ENCODE peak calls at places on chromosomes 6 and 20, in eight cellular contexts. W is CD8-positive, alpha-beta memory T cell; Q is adrenal gland; G is mammary epithelial cell; S is choroid plexus epithelial cell; M is HFF-Myc; A is heart left ventricle; T is GM12865. F is an unnamed sample.

GRCh38 chr6:20340459-20340858 is 61.2 kb upstream of the E2F3 start:
- DNase-seq in W (no peak), Q (no peak), G (no peak), S (no peak), M (no peak), A (no peak), T (peak), F (no peak)

GRCh38 chr6:93779086-93779858 is 359.9 kb upstream of the EPHA7 start:
- DNase-seq in W (no peak), Q (no peak), G (no peak), S (peak), M (no peak), A (peak), T (no peak), F (no peak)

GRCh38 chr20:36202891-36203338 is 33.4 kb upstream of the AAR2 start:
- DNase-seq in W (peak), Q (peak), G (peak), S (peak), M (peak), A (peak), T (peak), F (peak)

GRCh38 chr6:112188906-112189305 is 65.5 kb downstream of the LAMA4 start:
- DNase-seq in W (no peak), Q (no peak), G (no peak), S (peak), M (peak), A (no peak), T (no peak), F (peak)

GRCh38 chr20:59412896-59413295 is 112.5 kb downstream of the EDN3 start:
- DNase-seq in W (no peak), Q (no peak), G (no peak), S (no peak), M (no peak), A (no peak), T (no peak), F (no peak)

GRCh38 chr20:24461848-24462247 is 7.6 kb upstream of the SYNDIG1 start:
- DNase-seq in W (no peak), Q (no peak), G (no peak), S (no peak), M (no peak), A (no peak), T (no peak), F (no peak)

GRCh38 chr6:169112483-169113320 is 140.9 kb downstream of the THBS2 start:
- DNase-seq in W (no peak), Q (no peak), G (no peak), S (no peak), M (no peak), A (no peak), T (peak), F (no peak)

GRCh38 chr6:159654483-159655098 is 38.5 kb downstream of the SOD2 start:
- DNase-seq in W (no peak), Q (no peak), G (peak), S (peak), M (peak), A (no peak), T (peak), F (no peak)

GRCh38 chr20:24066075-24066700 is 77.6 kb upstream of the GGTLC1 start:
- DNase-seq in W (no peak), Q (no peak), G (no peak), S (no peak), M (no peak), A (no peak), T (no peak), F (no peak)

GRCh38 chr6:169897601-169898358 is 146.4 kb downstream of the ERMARD start:
- DNase-seq in W (no peak), Q (no peak), G (no peak), S (no peak), M (no peak), A (no peak), T (no peak), F (no peak)

GRCh38 chr6:167662881-167663205 is 163.9 kb upstream of the AFDN start:
- DNase-seq in W (no peak), Q (no peak), G (no peak), S (no peak), M (no peak), A (no peak), T (no peak), F (no peak)

GRCh38 chr20:5973172-5973571 is 22.7 kb downstream of the MCM8 start:
- DNase-seq in W (no peak), Q (no peak), G (peak), S (peak), M (no peak), A (no peak), T (no peak), F (no peak)

GRCh38 chr6:52493669-52494068 is 73.5 kb downstream of the EFHC1 start:
- DNase-seq in W (no peak), Q (no peak), G (no peak), S (peak), M (no peak), A (no peak), T (peak), F (no peak)

GRCh38 chr6:132062626-132063025 is 111.5 kb upstream of the CCN2 start:
- DNase-seq in W (no peak), Q (no peak), G (no peak), S (peak), M (no peak), A (no peak), T (no peak), F (no peak)

GRCh38 chr6:141290871-141291270 is 841.9 kb upstream of the GJE1 start:
- DNase-seq in W (no peak), Q (no peak), G (no peak), S (no peak), M (no peak), A (no peak), T (no peak), F (no peak)

GRCh38 chr20:56554869-56555268 is 21.8 kb downstream of the FAM209B start:
- DNase-seq in W (no peak), Q (peak), G (peak), S (peak), M (peak), A (peak), T (peak), F (peak)

GRCh38 chr6:16803294-16804006 is 42.2 kb upstream of the ATXN1 start:
- DNase-seq in W (no peak), Q (peak), G (no peak), S (peak), M (no peak), A (peak), T (no peak), F (peak)

DNA sequence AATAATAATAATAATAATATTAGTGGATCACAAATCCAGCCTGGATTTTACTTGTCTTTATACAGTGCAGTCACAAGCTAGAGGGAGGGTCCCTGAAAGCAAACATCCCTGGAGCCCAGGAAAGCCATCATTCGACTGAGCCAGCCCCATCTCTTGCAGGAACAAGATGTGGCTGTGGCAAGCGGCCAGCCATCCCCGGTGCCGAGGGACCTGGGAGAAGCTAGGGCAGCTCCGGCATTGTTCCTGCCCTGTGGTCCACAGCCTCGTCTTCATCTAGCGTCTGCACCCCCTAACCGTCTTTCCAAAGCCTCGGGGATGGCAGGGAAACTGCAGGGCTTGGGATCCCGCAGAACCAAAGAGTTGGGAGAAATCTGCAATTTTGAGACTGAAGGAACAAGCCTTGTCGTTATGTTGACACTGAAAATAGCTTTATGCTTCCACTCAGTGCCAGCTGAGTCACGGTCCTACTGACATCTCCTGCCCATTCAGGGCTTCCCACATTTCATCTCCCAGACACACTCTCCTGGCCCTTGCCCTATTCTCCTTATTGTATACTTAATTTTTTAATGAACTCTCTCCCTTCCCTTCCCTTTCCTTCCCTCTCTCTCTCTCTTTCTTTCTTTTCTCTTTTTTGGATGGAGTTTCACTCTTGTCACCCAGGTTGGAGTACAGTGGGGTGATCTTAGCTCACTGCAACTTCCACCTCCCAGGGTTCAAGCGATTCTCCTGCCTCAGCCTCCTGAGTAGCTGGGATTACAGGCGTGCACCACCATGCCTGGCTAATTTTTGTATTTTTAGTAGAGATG is 62.5 kb upstream of the ZNFX1 start:
- DNase-seq in W (no peak), Q (no peak), G (no peak), S (no peak), M (no peak), A (no peak), T (no peak), F (no peak)
- H3K4me3 ChIP-seq in W (no peak), Q (no peak), G (no peak), S (no peak), M (no peak), A (no peak), T (no peak), F (no peak)

GRCh38 chr6:15659181-15659580 is 3.6 kb downstream of the DTNBP1 start:
- DNase-seq in W (no peak), Q (no peak), G (no peak), S (no peak), M (no peak), A (no peak), T (no peak), F (no peak)
- H3K4me3 ChIP-seq in W (no peak), Q (no peak), G (no peak), S (no peak), M (no peak), A (no peak), T (no peak), F (no peak)

GRCh38 chr6:33191383-33192104 is 723 bp downstream of the COL11A2 start:
- DNase-seq in W (no peak), Q (no peak), G (no peak), S (no peak), M (no peak), A (no peak), T (no peak), F (no peak)

GRCh38 chr6:33190504-33191107 is 1.7 kb downstream of the COL11A2 start:
- DNase-seq in W (no peak), Q (no peak), G (no peak), S (no peak), M (no peak), A (no peak), T (no peak), F (no peak)

GRCh38 chr6:33192671-33193602 is 670 bp upstream of the COL11A2 start:
- DNase-seq in W (peak), Q (peak), G (no peak), S (no peak), M (no peak), A (no peak), T (no peak), F (peak)

GRCh38 chr6:33193619-33194018 is 1.4 kb upstream of the COL11A2 start:
- DNase-seq in W (no peak), Q (no peak), G (no peak), S (no peak), M (no peak), A (no peak), T (no peak), F (no peak)

DNA sequence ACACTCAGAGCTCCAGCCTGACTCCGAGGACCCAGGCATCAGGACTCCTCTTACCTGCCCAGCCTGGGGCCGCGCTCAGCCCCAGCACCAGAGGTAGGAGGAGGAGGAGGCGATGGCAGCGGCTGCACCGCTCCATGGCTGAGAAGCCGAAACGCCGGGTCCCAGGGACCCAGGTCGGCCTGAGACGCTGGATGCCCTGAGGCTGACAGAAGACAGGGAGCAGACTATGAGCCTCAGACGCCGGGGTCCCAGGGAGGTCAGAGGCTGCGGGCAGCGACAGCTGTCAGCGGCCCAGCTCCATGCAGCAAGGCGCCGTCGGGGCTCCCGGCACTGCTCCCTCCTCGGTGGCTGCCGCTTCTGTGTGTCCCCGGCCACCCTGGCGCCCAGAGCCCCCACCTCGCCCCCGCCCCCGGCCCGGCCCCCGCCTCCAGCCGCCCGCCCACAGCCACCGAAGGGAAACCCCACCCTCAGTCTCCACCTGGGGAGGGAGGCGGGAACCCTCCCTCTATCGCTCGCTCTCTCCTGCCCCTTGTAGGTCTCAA is at the start of gene COL11A2:
- DNase-seq in W (no peak), Q (no peak), G (no peak), S (no peak), M (no peak), A (no peak), T (no peak), F (no peak)
- H3K4me3 ChIP-seq in W (peak), Q (no peak), G (no peak), S (peak), M (peak), A (peak), T (no peak), F (peak)

GRCh38 chr6:40573221-40573620 is 13.9 kb downstream of the LRFN2 start:
- DNase-seq in W (no peak), Q (no peak), G (no peak), S (no peak), M (no peak), A (no peak), T (peak), F (no peak)
- H3K4me3 ChIP-seq in W (no peak), Q (no peak), G (no peak), S (no peak), M (no peak), A (no peak), T (no peak), F (no peak)

DNA sequence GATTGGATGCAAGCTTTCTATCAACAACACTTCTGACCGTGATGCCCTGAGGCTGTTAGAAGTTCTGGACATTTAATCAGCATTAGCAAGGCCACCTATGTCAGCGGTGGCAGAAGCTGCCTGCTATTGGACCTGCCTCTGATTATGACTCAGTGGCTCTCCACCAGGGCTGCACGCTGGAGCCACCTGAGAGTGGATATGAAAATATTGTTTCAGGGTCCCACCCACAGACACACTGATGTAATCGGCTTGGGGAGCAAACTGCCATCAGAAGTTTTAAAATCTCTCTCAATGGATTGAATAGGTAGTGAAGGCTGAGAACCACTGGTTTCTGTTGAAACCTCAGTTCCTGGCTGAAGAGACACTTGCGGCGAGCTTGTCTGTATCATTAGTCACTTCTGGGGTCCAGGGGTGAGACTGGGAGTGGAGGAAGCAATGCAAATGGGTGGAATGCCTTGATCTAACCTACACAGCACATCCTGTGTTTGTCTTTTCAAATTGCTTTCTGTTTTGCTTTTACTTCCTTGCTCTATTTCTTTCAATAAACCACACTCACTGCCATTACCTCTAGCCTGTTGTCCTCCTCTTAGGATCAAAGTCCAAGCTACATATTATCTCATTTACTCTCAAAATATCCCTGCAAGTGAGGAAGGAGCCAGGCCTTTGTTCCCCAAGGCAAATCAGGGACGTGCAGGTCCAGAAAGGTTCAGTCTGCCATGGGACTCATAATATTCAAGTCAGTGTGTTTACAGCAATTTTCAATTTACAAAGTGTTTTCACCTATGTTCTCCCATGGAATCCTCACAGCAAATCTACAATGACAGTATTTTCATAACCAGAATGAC is 4.2 kb downstream of the CLIC5 start:
- DNase-seq in W (peak), Q (peak), G (no peak), S (peak), M (no peak), A (peak), T (peak), F (no peak)
- H3K4me3 ChIP-seq in W (peak), Q (no peak), G (no peak), S (no peak), M (no peak), A (peak), T (peak), F (no peak)

GRCh38 chr6:34532230-34532629 is 23.9 kb downstream of the SPDEF start:
- DNase-seq in W (no peak), Q (no peak), G (no peak), S (no peak), M (no peak), A (no peak), T (no peak), F (no peak)
- H3K4me3 ChIP-seq in W (no peak), Q (no peak), G (no peak), S (peak), M (no peak), A (peak), T (no peak), F (no peak)

GRCh38 chr6:85450578-85450884 is 648 bp downstream of the NT5E start:
- DNase-seq in W (no peak), Q (no peak), G (no peak), S (peak), M (no peak), A (no peak), T (no peak), F (no peak)
- H3K4me3 ChIP-seq in W (peak), Q (no peak), G (peak), S (peak), M (peak), A (peak), T (peak), F (peak)

DNA sequence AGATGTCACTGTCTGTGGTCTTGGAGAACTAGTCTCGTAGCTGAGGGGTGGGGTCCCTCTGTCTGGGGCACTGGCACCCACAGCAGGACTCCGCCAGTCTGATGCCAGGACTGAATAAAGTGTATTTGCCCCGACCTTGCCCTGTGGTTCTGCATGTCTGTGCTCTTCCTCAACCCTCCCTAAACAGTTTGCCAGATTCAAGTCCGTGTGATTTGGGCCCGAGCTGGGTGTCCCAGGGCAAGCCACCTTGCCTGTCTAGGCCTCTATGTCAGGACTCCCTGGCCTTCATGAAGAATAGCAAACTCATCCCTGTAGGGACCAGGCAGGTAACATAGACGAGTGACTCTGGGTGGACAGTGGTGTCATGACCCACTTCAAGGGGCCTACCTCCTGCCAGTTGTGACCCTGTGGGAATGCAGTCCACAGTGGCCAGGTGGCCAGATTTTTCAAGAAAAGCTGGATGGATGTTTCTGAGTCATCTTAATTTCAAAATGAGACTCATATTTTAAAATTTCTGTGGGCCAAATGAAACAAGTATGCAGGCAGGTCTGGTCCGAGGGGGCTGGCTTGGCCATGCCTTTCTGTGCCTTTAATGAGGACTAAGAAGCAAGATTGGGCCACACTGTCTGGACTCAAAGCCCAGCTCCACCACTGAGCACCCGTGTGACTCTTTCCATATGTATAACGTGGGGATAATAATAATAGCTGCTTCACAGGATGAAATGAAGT is 3.4 kb downstream of the SOX12 start:
- DNase-seq in W (no peak), Q (peak), G (no peak), S (no peak), M (no peak), A (no peak), T (no peak), F (no peak)
- H3K4me3 ChIP-seq in W (no peak), Q (no peak), G (no peak), S (peak), M (peak), A (no peak), T (no peak), F (no peak)

DNA sequence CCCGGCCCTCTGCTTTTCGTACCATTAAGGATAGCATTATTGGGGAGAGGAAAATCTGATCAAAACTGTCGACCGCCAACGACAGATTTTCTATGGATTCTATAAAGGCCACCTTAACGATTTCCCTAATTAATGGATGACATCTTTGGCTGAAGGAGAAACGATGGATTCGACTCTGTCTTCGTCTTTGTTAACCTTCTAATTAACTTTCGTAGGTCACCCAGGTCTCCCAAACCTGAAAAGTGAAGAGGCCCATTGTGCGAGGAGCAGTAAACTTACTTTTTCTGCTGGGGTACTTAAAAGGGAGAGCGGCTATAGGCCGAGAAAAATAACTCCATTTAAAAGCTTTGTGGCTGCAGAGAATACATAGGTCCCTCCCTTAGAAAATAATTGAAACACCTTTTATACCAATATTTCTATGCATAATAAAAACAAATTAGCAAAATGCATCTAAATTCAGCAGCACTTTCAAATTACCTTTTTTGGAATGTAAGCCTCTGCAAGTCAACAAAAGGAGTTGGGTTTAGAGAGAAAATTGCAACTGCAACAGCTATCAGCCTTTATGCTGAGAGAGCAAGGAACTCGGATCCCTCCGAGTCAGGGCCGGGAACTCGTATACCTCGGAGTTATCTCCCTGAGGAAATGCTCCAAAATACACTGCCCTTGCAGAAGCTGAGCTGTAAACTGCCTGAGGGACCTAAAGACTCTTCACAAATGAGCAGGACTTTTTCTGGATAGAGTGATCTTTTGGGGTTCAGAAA is 31.4 kb upstream of the NR2E1 start:
- DNase-seq in W (no peak), Q (no peak), G (no peak), S (no peak), M (no peak), A (no peak), T (no peak), F (no peak)
- H3K4me3 ChIP-seq in W (no peak), Q (no peak), G (peak), S (peak), M (no peak), A (peak), T (no peak), F (no peak)

DNA sequence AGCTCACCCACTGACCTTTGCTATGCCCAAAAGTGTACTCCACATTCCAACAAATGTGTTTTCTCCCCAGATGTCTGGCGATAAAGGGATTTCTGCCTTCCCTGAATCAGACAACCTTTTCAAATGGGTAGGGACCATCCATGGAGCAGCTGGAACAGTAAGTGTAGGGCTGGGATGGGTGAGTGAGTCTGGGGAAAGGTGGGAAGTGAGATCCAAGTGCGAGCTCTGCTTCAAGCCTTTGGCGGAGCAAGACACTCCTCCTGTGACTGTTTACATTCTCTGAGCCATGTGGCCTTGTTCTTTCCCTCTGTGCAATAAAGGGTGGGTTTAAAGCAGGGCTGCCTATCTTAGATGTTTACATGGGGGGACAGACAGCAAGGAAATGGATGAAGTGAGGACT is 1.9 kb downstream of the UBE2C start:
- DNase-seq in W (no peak), Q (no peak), G (no peak), S (no peak), M (no peak), A (no peak), T (no peak), F (no peak)
- H3K4me3 ChIP-seq in W (no peak), Q (no peak), G (peak), S (no peak), M (peak), A (no peak), T (peak), F (no peak)